ENCODE peak calls at places on chromosomes 7 and 10, in seven cellular contexts. L is mesendoderm, V is Peyer's patch, X is HCT116, B is Panc1, G is IMR-90, K is transverse colon. M is an unnamed sample.

GRCh38 chr10:78351283-78351682 is 317.6 kb downstream of the RPS24 start:
- DNase-seq in G (no peak), B (no peak), L (no peak), X (no peak), V (no peak), K (no peak), M (no peak)

GRCh38 chr7:76318488-76319353 is 16.2 kb downstream of the HSPB1 start:
- DNase-seq in V (peak; percentile 81), X (no peak), G (peak; percentile 89), L (peak; percentile 82), K (peak; percentile 86), B (no peak), M (peak; percentile 93)

GRCh38 chr10:3226960-3227724 is 54.6 kb upstream of the PITRM1 start:
- DNase-seq in X (peak; percentile 60), B (no peak), G (peak; percentile 79), L (peak; percentile 69), V (no peak), K (no peak), M (no peak)

GRCh38 chr7:158664406-158664805 is 40.2 kb downstream of the NCAPG2 start:
- DNase-seq in X (no peak), V (no peak), B (no peak), L (no peak), G (no peak), K (no peak), M (no peak)

GRCh38 chr7:55641811-55642210 is 69.5 kb upstream of the VOPP1 start:
- DNase-seq in V (no peak), K (no peak), L (no peak), G (no peak), B (no peak), X (no peak), M (peak; percentile 19)

GRCh38 chr10:110209399-110209925 is 2.1 kb downstream of the MXI1 start:
- DNase-seq in G (peak; percentile 65), B (no peak), L (peak; percentile 61), K (peak; percentile 71), V (peak; percentile 74), X (peak; percentile 59), M (peak; percentile 59)

GRCh38 chr7:147048864-147049263 is 932.3 kb downstream of the CNTNAP2 start:
- DNase-seq in X (no peak), V (no peak), B (no peak), L (no peak), G (no peak), K (no peak), M (no peak)

GRCh38 chr7:99029481-99030144 is 114.3 kb downstream of the SMURF1 start:
- DNase-seq in K (no peak), X (no peak), B (no peak), V (no peak), G (peak; percentile 35), L (no peak), M (no peak)

GRCh38 chr10:598415-599170 is 90.9 kb downstream of the DIP2C start:
- DNase-seq in L (peak; percentile 95), V (no peak), X (no peak), G (peak; percentile 98), B (no peak), K (no peak), M (no peak)

GRCh38 chr7:142298631-142299030 is 40.8 kb upstream of the PRSS58 start:
- DNase-seq in X (no peak), K (no peak), V (no peak), L (no peak), G (no peak), B (no peak), M (no peak)

GRCh38 chr7:41540601-41541000 is 162.3 kb downstream of the INHBA start:
- DNase-seq in G (no peak), K (no peak), L (no peak), X (no peak), V (no peak), B (no peak), M (no peak)

GRCh38 chr10:98006266-98006665 is 24.2 kb downstream of the CRTAC1 start:
- DNase-seq in B (no peak), L (peak; percentile 72), K (peak; percentile 39), X (no peak), V (no peak), G (no peak), M (peak; percentile 58)

GRCh38 chr10:74081192-74081803 is 69.3 kb downstream of the AP3M1 start:
- DNase-seq in L (peak; percentile 78), V (no peak), G (peak; percentile 57), B (peak; percentile 57), K (peak; percentile 42), X (peak; percentile 43), M (peak; percentile 67)

GRCh38 chr7:8274589-8274988 is 12.6 kb upstream of the ICA1 start:
- DNase-seq in G (no peak), K (no peak), B (no peak), V (no peak), L (no peak), X (no peak), M (no peak)

GRCh38 chr7:17680943-17681351 is 259.3 kb downstream of the SNX13 start:
- DNase-seq in X (peak; percentile 12), B (peak; percentile 52), G (peak; percentile 49), V (no peak), K (no peak), L (no peak), M (peak; percentile 46)

GRCh38 chr10:93465806-93466675 is 16.1 kb downstream of the MYOF start:
- DNase-seq in B (peak; percentile 91), V (peak; percentile 74), G (peak; percentile 90), L (no peak), X (peak; percentile 90), K (peak; percentile 87), M (peak; percentile 83)

GRCh38 chr10:102492983-102493382 is 9.5 kb downstream of the ACTR1A start:
- DNase-seq in X (no peak), K (no peak), B (no peak), V (no peak), G (no peak), L (no peak), M (no peak)

GRCh38 chr7:151924508-151924907 is 31.7 kb upstream of the GALNTL5 start:
- DNase-seq in G (no peak), B (no peak), L (no peak), V (peak; percentile 60), K (peak; percentile 75), X (no peak), M (peak; percentile 81)

GRCh38 chr7:158111906-158112570 is 475.6 kb downstream of the PTPRN2 start:
- DNase-seq in L (no peak), K (no peak), V (no peak), G (no peak), B (no peak), X (no peak), M (no peak)

GRCh38 chr10:95405655-95406054 is 114.9 kb upstream of the PDLIM1 start:
- DNase-seq in B (no peak), X (no peak), V (no peak), G (no peak), K (no peak), L (no peak), M (no peak)

GRCh38 chr7:28315565-28316420 is 96.5 kb upstream of the CREB5 start:
- DNase-seq in L (peak; percentile 68), X (no peak), V (no peak), B (no peak), G (peak; percentile 87), K (no peak), M (no peak)

GRCh38 chr7:6444516-6445269 is 3.1 kb downstream of the DAGLB start:
- DNase-seq in X (no peak), K (no peak), B (no peak), G (peak; percentile 60), V (no peak), L (no peak), M (no peak)

GRCh38 chr7:129793506-129794310 is 159.1 kb downstream of the UBE2H start:
- DNase-seq in L (no peak), V (peak; percentile 21), K (no peak), B (no peak), X (no peak), G (no peak), M (no peak)

GRCh38 chr10:129950651-129951050 is 13.4 kb downstream of the EBF3 start:
- DNase-seq in X (no peak), L (no peak), G (peak; percentile 41), V (no peak), B (no peak), K (no peak), M (no peak)

GRCh38 chr10:127998517-127999144 is 91.7 kb downstream of the PTPRE start:
- DNase-seq in L (no peak), G (no peak), B (no peak), V (no peak), K (no peak), X (no peak), M (no peak)

GRCh38 chr7:148561099-148561498 is 29.5 kb upstream of the C7orf33 start:
- DNase-seq in V (no peak), B (no peak), K (no peak), X (no peak), G (no peak), L (no peak), M (no peak)

GRCh38 chr10:116853287-116853686 is 4.0 kb downstream of the ENO4 start:
- DNase-seq in K (no peak), V (no peak), G (no peak), L (no peak), B (no peak), X (no peak), M (no peak)

GRCh38 chr10:10794056-10794455 is 223.6 kb upstream of the CELF2 start:
- DNase-seq in G (no peak), X (no peak), B (no peak), K (no peak), V (no peak), L (peak; percentile 19), M (no peak)

GRCh38 chr7:37353949-37354660 is 94.6 kb downstream of the ELMO1 start:
- DNase-seq in B (no peak), G (no peak), X (no peak), V (no peak), L (no peak), K (no peak), M (no peak)
- H3K27ac ChIP-seq in B (no peak overlapping the region), G (no peak overlapping the region), X (no peak overlapping the region), V (peak overlapping the region; percentile 70), L (peak overlapping the region; percentile 18), K (peak overlapping the region; percentile 70), M (no peak overlapping the region)

GRCh38 chr10:123205041-123205440 is 50.8 kb downstream of the BUB3 start:
- DNase-seq in X (no peak), L (no peak), G (no peak), B (no peak), V (no peak), K (no peak), M (no peak)
- H3K4me3 ChIP-seq in X (no peak overlapping the region), L (no peak overlapping the region), G (no peak overlapping the region), B (no peak overlapping the region), V (no peak overlapping the region), K (no peak overlapping the region), M (no peak overlapping the region)

DNA sequence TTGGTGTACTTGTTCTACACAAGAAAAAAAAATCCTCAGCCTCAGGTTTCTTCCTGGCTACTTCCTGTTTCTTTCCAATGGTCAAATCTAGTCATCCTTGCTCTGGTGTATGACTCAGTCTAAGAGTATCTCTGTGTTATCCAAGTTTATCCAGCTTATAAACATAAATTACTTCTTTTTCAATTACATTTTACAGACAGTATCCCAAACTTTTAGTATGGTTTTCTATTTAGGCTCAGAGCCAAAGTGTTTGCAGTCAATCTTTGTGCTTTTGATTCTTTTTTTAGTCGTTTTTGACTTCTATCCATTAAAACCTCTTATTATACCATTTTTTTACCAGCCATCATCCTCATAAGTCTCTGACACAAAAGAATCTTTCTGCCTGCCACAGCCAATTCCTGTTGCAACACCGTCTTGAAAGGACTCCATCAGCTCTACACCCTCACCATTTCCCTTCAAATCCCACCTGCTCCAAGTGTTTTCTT is 294.6 kb downstream of the PTEN start:
- DNase-seq in L (no peak), B (no peak), X (no peak), K (no peak), G (peak; percentile 96), V (no peak), M (peak; percentile 13)
- H3K36me3 ChIP-seq in L (no peaks in the 10 kb centered on the region), B (no peaks in the 10 kb centered on the region), X (no peaks in the 10 kb centered on the region), K (no peaks in the 10 kb centered on the region), G (no peaks in the 10 kb centered on the region), V (no peaks in the 10 kb centered on the region), M (no peaks in the 10 kb centered on the region)

GRCh38 chr7:326273-326672 is 36.3 kb downstream of the FOXL3 start:
- DNase-seq in V (no peak), X (no peak), L (no peak), B (no peak), G (no peak), K (no peak), M (no peak)
- H3K27ac ChIP-seq in V (peak overlapping the region; percentile 78), X (no peak overlapping the region), L (no peak overlapping the region), B (no peak overlapping the region), G (no peak overlapping the region), K (peak overlapping the region; percentile 70), M (peak overlapping the region; percentile 55)